ENCODE peak calls at places on chromosomes 1 and 21, in seven cellular contexts. One of them, this sample, is unnamed.
A peak's percentile ranks its signal among the peaks of the same experiment; 100 is the strongest.

GRCh38 chr1:151710187-151710586 is 6.4 kb downstream of the CELF3 start:
- DNase-seq in pulmonary artery endothelial cell: no peak
- DNase-seq in RPMI7951: peak; percentile 29
- DNase-seq in left ventricle myocardium superior: no peak
- DNase-seq in adrenal gland: peak; percentile 59
- DNase-seq in HCT116: no peak
- DNase-seq in anterior cingulate cortex: peak; percentile 81
- DNase-seq in this sample: no peak

GRCh38 chr1:22753396-22754083 is 42.9 kb downstream of the EPHB2 start:
- DNase-seq in anterior cingulate cortex: no peak
- DNase-seq in left ventricle myocardium superior: peak; percentile 48
- DNase-seq in adrenal gland: no peak
- DNase-seq in RPMI7951: peak; percentile 82
- DNase-seq in HCT116: no peak
- DNase-seq in pulmonary artery endothelial cell: no peak
- DNase-seq in this sample: no peak

GRCh38 chr1:108817016-108817415 is 39.9 kb downstream of the AKNAD1 start:
- DNase-seq in RPMI7951: peak; percentile 97
- DNase-seq in pulmonary artery endothelial cell: no peak
- DNase-seq in adrenal gland: no peak
- DNase-seq in left ventricle myocardium superior: peak; percentile 34
- DNase-seq in HCT116: no peak
- DNase-seq in anterior cingulate cortex: peak; percentile 34
- DNase-seq in this sample: peak; percentile 78

GRCh38 chr1:239763850-239764249 is 327.8 kb upstream of the FMN2 start:
- DNase-seq in adrenal gland: no peak
- DNase-seq in RPMI7951: no peak
- DNase-seq in HCT116: no peak
- DNase-seq in pulmonary artery endothelial cell: no peak
- DNase-seq in anterior cingulate cortex: no peak
- DNase-seq in left ventricle myocardium superior: no peak
- DNase-seq in this sample: no peak

GRCh38 chr1:91774520-91775203 is 111.3 kb downstream of the TGFBR3 start:
- DNase-seq in HCT116: no peak
- DNase-seq in anterior cingulate cortex: no peak
- DNase-seq in left ventricle myocardium superior: no peak
- DNase-seq in pulmonary artery endothelial cell: no peak
- DNase-seq in adrenal gland: no peak
- DNase-seq in RPMI7951: no peak
- DNase-seq in this sample: no peak

GRCh38 chr1:80656011-80656627 is 1144.6 kb upstream of the ADGRL2 start:
- DNase-seq in anterior cingulate cortex: no peak
- DNase-seq in HCT116: peak; percentile 13
- DNase-seq in adrenal gland: no peak
- DNase-seq in RPMI7951: no peak
- DNase-seq in left ventricle myocardium superior: no peak
- DNase-seq in pulmonary artery endothelial cell: no peak
- DNase-seq in this sample: no peak

GRCh38 chr1:46404482-46405203 is 10.5 kb downstream of the FAAH start:
- DNase-seq in adrenal gland: no peak
- DNase-seq in RPMI7951: no peak
- DNase-seq in HCT116: no peak
- DNase-seq in left ventricle myocardium superior: no peak
- DNase-seq in pulmonary artery endothelial cell: no peak
- DNase-seq in anterior cingulate cortex: no peak
- DNase-seq in this sample: no peak

GRCh38 chr1:23159963-23160877 is 8.4 kb downstream of the LUZP1 start:
- DNase-seq in RPMI7951: no peak
- DNase-seq in left ventricle myocardium superior: no peak
- DNase-seq in anterior cingulate cortex: no peak
- DNase-seq in pulmonary artery endothelial cell: no peak
- DNase-seq in HCT116: no peak
- DNase-seq in adrenal gland: no peak
- DNase-seq in this sample: no peak

GRCh38 chr21:15978158-15978805 is 248.5 kb downstream of the USP25 start:
- DNase-seq in RPMI7951: no peak
- DNase-seq in pulmonary artery endothelial cell: no peak
- DNase-seq in anterior cingulate cortex: no peak
- DNase-seq in left ventricle myocardium superior: no peak
- DNase-seq in adrenal gland: no peak
- DNase-seq in HCT116: no peak
- DNase-seq in this sample: no peak

GRCh38 chr21:38938343-38938742 is 132.6 kb downstream of the ETS2 start:
- DNase-seq in left ventricle myocardium superior: no peak
- DNase-seq in HCT116: no peak
- DNase-seq in anterior cingulate cortex: no peak
- DNase-seq in adrenal gland: no peak
- DNase-seq in RPMI7951: peak; percentile 64
- DNase-seq in pulmonary artery endothelial cell: no peak
- DNase-seq in this sample: no peak

GRCh38 chr1:202224453-202224852 is 30.9 kb downstream of the LGR6 start:
- DNase-seq in pulmonary artery endothelial cell: no peak
- DNase-seq in RPMI7951: no peak
- DNase-seq in HCT116: no peak
- DNase-seq in anterior cingulate cortex: no peak
- DNase-seq in adrenal gland: no peak
- DNase-seq in left ventricle myocardium superior: no peak
- DNase-seq in this sample: no peak

GRCh38 chr1:77594366-77595112 is 87.9 kb downstream of the ZZZ3 start:
- DNase-seq in RPMI7951: no peak
- DNase-seq in left ventricle myocardium superior: no peak
- DNase-seq in adrenal gland: no peak
- DNase-seq in HCT116: no peak
- DNase-seq in pulmonary artery endothelial cell: no peak
- DNase-seq in anterior cingulate cortex: no peak
- DNase-seq in this sample: no peak

GRCh38 chr1:183137782-183138181 is 48.3 kb upstream of the LAMC2 start:
- DNase-seq in left ventricle myocardium superior: no peak
- DNase-seq in HCT116: no peak
- DNase-seq in pulmonary artery endothelial cell: no peak
- DNase-seq in adrenal gland: no peak
- DNase-seq in anterior cingulate cortex: no peak
- DNase-seq in RPMI7951: no peak
- DNase-seq in this sample: no peak

GRCh38 chr21:45830720-45831366 is 150.7 kb upstream of the COL6A1 start:
- DNase-seq in anterior cingulate cortex: no peak
- DNase-seq in HCT116: no peak
- DNase-seq in pulmonary artery endothelial cell: no peak
- DNase-seq in adrenal gland: no peak
- DNase-seq in left ventricle myocardium superior: no peak
- DNase-seq in RPMI7951: no peak
- DNase-seq in this sample: no peak

GRCh38 chr1:246907472-246907871 is 24.3 kb downstream of the AHCTF1 start:
- DNase-seq in HCT116: peak; percentile 21
- DNase-seq in anterior cingulate cortex: peak; percentile 4
- DNase-seq in pulmonary artery endothelial cell: peak; percentile 43
- DNase-seq in left ventricle myocardium superior: no peak
- DNase-seq in RPMI7951: peak; percentile 60
- DNase-seq in adrenal gland: no peak
- DNase-seq in this sample: peak; percentile 29

GRCh38 chr1:118809586-118809985 is 178.6 kb downstream of the TBX15 start:
- DNase-seq in adrenal gland: no peak
- DNase-seq in anterior cingulate cortex: no peak
- DNase-seq in RPMI7951: peak; percentile 63
- DNase-seq in HCT116: no peak
- DNase-seq in left ventricle myocardium superior: no peak
- DNase-seq in pulmonary artery endothelial cell: no peak
- DNase-seq in this sample: no peak

GRCh38 chr1:194624833-194625232 is 1438.4 kb upstream of the B3GALT2 start:
- DNase-seq in RPMI7951: no peak
- DNase-seq in HCT116: no peak
- DNase-seq in left ventricle myocardium superior: no peak
- DNase-seq in anterior cingulate cortex: no peak
- DNase-seq in pulmonary artery endothelial cell: no peak
- DNase-seq in adrenal gland: no peak
- DNase-seq in this sample: no peak

GRCh38 chr1:64540265-64540791 is 70.4 kb downstream of the CACHD1 start:
- DNase-seq in anterior cingulate cortex: no peak
- DNase-seq in left ventricle myocardium superior: no peak
- DNase-seq in HCT116: no peak
- DNase-seq in pulmonary artery endothelial cell: peak; percentile 26
- DNase-seq in RPMI7951: peak; percentile 41
- DNase-seq in adrenal gland: no peak
- DNase-seq in this sample: peak; percentile 59

GRCh38 chr1:248144513-248145198 is at the start of gene OR2M5:
- DNase-seq in RPMI7951: no peak
- DNase-seq in adrenal gland: no peak
- DNase-seq in anterior cingulate cortex: no peak
- DNase-seq in pulmonary artery endothelial cell: no peak
- DNase-seq in HCT116: no peak
- DNase-seq in left ventricle myocardium superior: no peak
- DNase-seq in this sample: no peak

GRCh38 chr21:39568380-39568779 is 44.4 kb upstream of the B3GALT5 start:
- DNase-seq in anterior cingulate cortex: no peak
- DNase-seq in adrenal gland: no peak
- DNase-seq in left ventricle myocardium superior: no peak
- DNase-seq in pulmonary artery endothelial cell: no peak
- DNase-seq in HCT116: no peak
- DNase-seq in RPMI7951: no peak
- DNase-seq in this sample: no peak

GRCh38 chr21:45854702-45855247 is 126.8 kb upstream of the COL6A1 start:
- DNase-seq in pulmonary artery endothelial cell: no peak
- DNase-seq in RPMI7951: no peak
- DNase-seq in adrenal gland: no peak
- DNase-seq in left ventricle myocardium superior: no peak
- DNase-seq in HCT116: no peak
- DNase-seq in anterior cingulate cortex: no peak
- DNase-seq in this sample: no peak

GRCh38 chr1:172466795-172467407 is 23.0 kb upstream of the PIGC start:
- DNase-seq in left ventricle myocardium superior: no peak
- DNase-seq in RPMI7951: no peak
- DNase-seq in anterior cingulate cortex: no peak
- DNase-seq in HCT116: peak; percentile 34
- DNase-seq in pulmonary artery endothelial cell: no peak
- DNase-seq in adrenal gland: no peak
- DNase-seq in this sample: no peak

GRCh38 chr1:240287722-240288121 is 196.0 kb downstream of the FMN2 start:
- DNase-seq in pulmonary artery endothelial cell: no peak
- DNase-seq in anterior cingulate cortex: no peak
- DNase-seq in left ventricle myocardium superior: no peak
- DNase-seq in RPMI7951: no peak
- DNase-seq in HCT116: no peak
- DNase-seq in adrenal gland: no peak
- DNase-seq in this sample: peak; percentile 24

GRCh38 chr21:27129215-27129614 is 162.3 kb upstream of the ADAMTS5 start:
- DNase-seq in adrenal gland: no peak
- DNase-seq in anterior cingulate cortex: no peak
- DNase-seq in left ventricle myocardium superior: no peak
- DNase-seq in pulmonary artery endothelial cell: no peak
- DNase-seq in RPMI7951: no peak
- DNase-seq in HCT116: no peak
- DNase-seq in this sample: peak; percentile 5

GRCh38 chr1:113931456-113931855 is 2.3 kb downstream of the HIPK1 start:
- DNase-seq in pulmonary artery endothelial cell: no peak
- DNase-seq in RPMI7951: peak; percentile 48
- DNase-seq in left ventricle myocardium superior: no peak
- DNase-seq in anterior cingulate cortex: no peak
- DNase-seq in HCT116: no peak
- DNase-seq in adrenal gland: no peak
- DNase-seq in this sample: no peak

GRCh38 chr1:240455228-240455821 is 156.6 kb downstream of the GREM2 start:
- DNase-seq in adrenal gland: no peak
- DNase-seq in anterior cingulate cortex: no peak
- DNase-seq in RPMI7951: no peak
- DNase-seq in pulmonary artery endothelial cell: no peak
- DNase-seq in HCT116: no peak
- DNase-seq in left ventricle myocardium superior: no peak
- DNase-seq in this sample: peak; percentile 13

GRCh38 chr1:116508984-116509980 is 61.5 kb downstream of the CD58 start:
- DNase-seq in left ventricle myocardium superior: no peak
- DNase-seq in adrenal gland: no peak
- DNase-seq in pulmonary artery endothelial cell: no peak
- DNase-seq in anterior cingulate cortex: no peak
- DNase-seq in RPMI7951: peak; percentile 98
- DNase-seq in HCT116: peak; percentile 88
- DNase-seq in this sample: no peak

GRCh38 chr1:184860985-184861754 is 106.5 kb upstream of the EDEM3 start:
- DNase-seq in anterior cingulate cortex: no peak
- DNase-seq in RPMI7951: no peak
- DNase-seq in pulmonary artery endothelial cell: no peak
- DNase-seq in adrenal gland: no peak
- DNase-seq in HCT116: no peak
- DNase-seq in left ventricle myocardium superior: peak; percentile 47
- DNase-seq in this sample: no peak

GRCh38 chr1:239719642-239720258 is 333.4 kb downstream of the CHRM3 start:
- DNase-seq in RPMI7951: peak; percentile 21
- DNase-seq in adrenal gland: no peak
- DNase-seq in pulmonary artery endothelial cell: no peak
- DNase-seq in left ventricle myocardium superior: no peak
- DNase-seq in HCT116: no peak
- DNase-seq in anterior cingulate cortex: no peak
- DNase-seq in this sample: peak; percentile 91

This sample was measured in foreskin melanocyte.